ENCODE peak calls at places on chromosomes 1 and 21, in six cellular contexts. E, C, H, A, Z and D are unnamed samples.

GRCh38 chr1:226674892-226675719 is 64.0 kb downstream of the ITPKB start:
- DNase-seq in A (no peak), E (no peak), Z (no peak), C (no peak), H (peak; percentile 49), D (no peak)

GRCh38 chr21:35940074-35940927 is 120.0 kb downstream of the SETD4 start:
- DNase-seq in C (peak; percentile 78), H (no peak), A (peak; percentile 35), E (no peak), Z (no peak), D (no peak)

GRCh38 chr1:198326915-198327314 is 170.1 kb downstream of the NEK7 start:
- DNase-seq in A (no peak), H (no peak), E (no peak), C (no peak), Z (no peak), D (no peak)

GRCh38 chr1:172638885-172639831 is 19.7 kb upstream of the FASLG start:
- DNase-seq in A (no peak), Z (peak; percentile 99), C (no peak), H (no peak), E (no peak), D (no peak)

GRCh38 chr1:209560529-209560928 is 23.0 kb upstream of the CAMK1G start:
- DNase-seq in A (no peak), Z (no peak), H (no peak), E (no peak), C (no peak), D (no peak)

GRCh38 chr1:57623039-57623790 is 199.4 kb upstream of the DAB1 start:
- DNase-seq in C (peak; percentile 58), Z (no peak), H (peak; percentile 57), A (peak; percentile 44), E (no peak), D (no peak)

GRCh38 chr1:180250499-180250770 is 20.4 kb downstream of the LHX4 start:
- DNase-seq in A (no peak), Z (no peak), C (no peak), E (peak; percentile 52), H (no peak), D (no peak)

GRCh38 chr1:226419284-226419683 is 11.4 kb upstream of the PARP1 start:
- DNase-seq in C (no peak), E (no peak), Z (no peak), H (no peak), A (no peak), D (no peak)

GRCh38 chr1:171081220-171081993 is 9.3 kb upstream of the FMO3 start:
- DNase-seq in A (no peak), C (peak; percentile 41), H (no peak), Z (no peak), E (no peak), D (no peak)

GRCh38 chr1:203572134-203572625 is 54.5 kb upstream of the ATP2B4 start:
- DNase-seq in Z (no peak), C (no peak), A (peak; percentile 54), H (no peak), E (no peak), D (no peak)

GRCh38 chr21:42174173-42174572 is 44.8 kb upstream of the ABCG1 start:
- DNase-seq in Z (no peak), E (no peak), A (no peak), H (no peak), C (no peak), D (no peak)

GRCh38 chr1:17696417-17697301 is 58.5 kb upstream of the ACTL8 start:
- DNase-seq in E (no peak), C (peak; percentile 73), H (no peak), A (peak; percentile 52), Z (peak; percentile 25), D (no peak)

GRCh38 chr1:179921981-179922380 is 32.6 kb upstream of the CEP350 start:
- DNase-seq in H (no peak), A (no peak), E (no peak), Z (no peak), C (no peak), D (no peak)

GRCh38 chr1:34946211-34946610 is 16.8 kb upstream of the DLGAP3 start:
- DNase-seq in C (no peak), A (no peak), H (no peak), Z (peak; percentile 2), E (no peak), D (no peak)

GRCh38 chr1:161038523-161039153 is at the start of gene TSTD1:
- DNase-seq in E (no peak), H (peak; percentile 52), A (peak; percentile 72), Z (no peak), C (peak; percentile 55), D (no peak)

GRCh38 chr1:201459775-201460174 is 9.2 kb downstream of the PHLDA3 start:
- DNase-seq in Z (no peak), C (no peak), A (no peak), H (no peak), E (no peak), D (no peak)

GRCh38 chr1:160951443-160952128 is 3.0 kb downstream of the ITLN2 start:
- DNase-seq in E (no peak), A (peak; percentile 58), C (peak; percentile 68), Z (no peak), H (peak; percentile 40), D (no peak)

DNA sequence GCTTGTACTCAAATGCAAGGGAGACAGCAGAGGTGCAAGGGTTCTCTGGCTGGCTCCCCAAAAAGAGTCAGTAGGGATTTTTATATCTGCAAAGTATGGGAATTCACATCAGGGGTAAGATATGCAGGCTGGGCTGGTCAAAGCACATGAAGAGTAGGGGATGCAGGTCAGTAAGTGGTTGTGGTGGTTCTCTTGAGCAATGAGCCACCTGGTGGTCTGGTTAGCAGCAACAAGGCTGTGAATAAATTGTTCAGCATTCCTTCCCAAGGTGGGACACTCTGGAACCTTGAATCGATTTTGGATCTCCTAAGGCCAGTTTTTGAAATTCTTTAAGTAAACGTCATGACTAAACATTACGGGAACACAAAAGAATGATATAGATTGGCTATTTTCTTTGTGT is 563.0 kb upstream of the NEGR1 start:
- DNase-seq in A (no peak), H (no peak), C (peak; percentile 27), Z (no peak), E (no peak), D (no peak)
- TF ChIP-seq CTCF in A (no peak), H (peak; percentile 23), C (no peak), Z (peak; percentile 29), E (peak; percentile 25), D (peak; percentile 30)

GRCh38 chr1:8845104-8846097 is 28.0 kb upstream of the RERE start:
- DNase-seq in A (no peak), C (no peak), E (no peak), H (no peak), Z (no peak), D (no peak)
- TF ChIP-seq CTCF in A (no peak), C (no peak), E (no peak), H (no peak), Z (no peak), D (no peak)

GRCh38 chr1:13807213-13807612 is 107.2 kb downstream of the PRDM2 start:
- DNase-seq in E (no peak), Z (no peak), H (no peak), C (peak; percentile 42), A (peak; percentile 51), D (no peak)
- TF ChIP-seq CTCF in E (peak; percentile 36), Z (peak; percentile 49), H (peak; percentile 28), C (peak; percentile 52), A (peak; percentile 28), D (peak; percentile 48)

GRCh38 chr1:52365746-52366516 is at the start of gene CC2D1B:
- DNase-seq in A (peak; percentile 100), C (peak; percentile 99), Z (peak; percentile 92), H (peak; percentile 98), E (peak; percentile 99), D (peak; percentile 90)
- TF ChIP-seq CTCF in A (no peak), C (no peak), Z (no peak), H (peak; percentile 47), E (no peak), D (no peak)

DNA sequence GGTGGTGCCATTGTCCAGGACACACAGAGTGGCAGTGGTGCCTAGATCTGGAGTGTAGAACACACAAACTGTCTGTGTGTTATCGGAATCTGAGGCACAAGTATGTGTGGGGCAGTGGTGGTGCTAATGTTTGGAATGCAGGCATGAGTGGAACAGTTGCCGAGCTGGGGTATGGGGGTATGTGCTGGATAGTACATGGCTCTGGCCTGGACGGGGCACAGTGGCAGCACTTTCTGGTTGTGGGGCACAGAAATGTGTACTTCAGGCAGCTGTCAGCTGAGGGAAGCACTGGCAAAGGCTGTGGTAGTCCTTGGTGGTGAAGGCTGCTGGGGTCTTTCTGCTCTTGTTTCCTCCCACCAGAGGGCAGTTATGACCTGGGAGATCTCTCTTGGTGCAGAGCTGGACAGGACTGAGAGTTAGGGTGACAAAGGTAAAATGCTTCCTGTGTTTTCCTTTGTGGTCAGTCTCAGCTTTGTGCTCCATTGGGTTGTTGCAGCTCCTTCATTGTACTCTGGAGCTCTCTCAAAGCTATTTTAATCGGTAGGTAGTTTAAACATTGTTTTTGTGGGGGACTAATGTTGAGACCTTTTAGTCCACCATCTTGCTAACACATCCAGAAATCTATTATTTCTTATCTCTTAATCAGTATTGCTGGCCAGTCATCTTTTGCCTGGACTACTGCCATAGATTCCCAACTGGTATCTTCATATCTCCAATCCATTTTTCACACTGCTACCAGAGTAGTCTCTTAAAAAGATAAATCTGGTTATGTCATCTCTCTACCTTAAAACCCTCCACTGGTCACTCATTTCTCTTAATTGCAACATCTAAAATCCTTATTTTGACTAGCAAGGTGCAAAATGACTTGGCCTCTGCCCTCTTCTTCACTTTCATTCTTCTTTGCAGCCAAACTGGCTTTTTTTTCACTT is 83.9 kb upstream of the NBPF4 start:
- DNase-seq in C (no peak), A (peak; percentile 3), H (no peak), Z (no peak), E (no peak), D (no peak)
- TF ChIP-seq CTCF in C (no peak), A (no peak), H (no peak), Z (no peak), E (no peak), D (peak; percentile 6)

DNA sequence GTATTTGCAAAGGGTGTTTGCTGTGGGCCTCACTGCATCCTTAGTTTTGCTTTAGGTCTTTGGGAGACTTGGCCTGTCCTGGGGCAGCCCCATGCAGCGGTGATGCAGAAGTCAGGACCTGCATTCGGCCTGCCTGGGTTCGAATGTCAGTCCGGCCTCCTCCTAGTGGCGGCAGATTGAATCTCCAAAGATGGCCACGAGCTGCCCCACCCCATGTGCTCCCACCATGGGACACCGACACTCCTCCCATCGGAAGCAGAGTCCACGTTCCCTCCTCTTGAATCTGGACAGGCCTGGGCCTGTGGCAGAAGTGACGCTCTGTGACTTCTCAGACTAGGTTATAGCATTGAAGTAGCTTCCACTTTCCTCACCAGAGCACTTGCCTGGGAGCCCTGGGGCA is 16.3 kb upstream of the NPPB start:
- DNase-seq in C (no peak), Z (no peak), A (no peak), E (no peak), H (no peak), D (no peak)
- TF ChIP-seq CTCF in C (no peak), Z (no peak), A (no peak), E (no peak), H (no peak), D (no peak)